ENCODE peak calls at places on chromosomes 4 and X, in seven cellular contexts. F is fibroblast of lung, M is endodermal cell, W is psoas muscle, V is AG04450, X is Panc1, E is spleen. I is an unnamed sample.

GRCh38 chr4:124055896-124056295 is 656.6 kb downstream of the ANKRD50 start:
- DNase-seq in M (no peak), X (no peak), W (no peak), F (peak; percentile 46), E (no peak), V (no peak), I (peak; percentile 23)

GRCh38 chr4:26028793-26029511 is 114.9 kb downstream of the SMIM20 start:
- DNase-seq in W (peak; percentile 83), V (peak; percentile 23), F (peak; percentile 57), M (peak; percentile 97), X (no peak), E (peak; percentile 94), I (peak; percentile 71)

GRCh38 chr4:182255421-182256190 is 12.4 kb downstream of the TENM3 start:
- DNase-seq in W (no peak), V (no peak), E (no peak), M (peak; percentile 57), X (no peak), F (no peak), I (no peak)

GRCh38 chr4:88320780-88321373 is 36.5 kb upstream of the PPM1K start:
- DNase-seq in W (no peak), E (peak; percentile 81), X (no peak), M (peak; percentile 78), F (peak; percentile 66), V (no peak), I (no peak)

GRCh38 chr4:121900132-121900983 is 30.1 kb upstream of the BBS7 start:
- DNase-seq in W (no peak), M (peak; percentile 85), F (peak; percentile 40), E (no peak), V (peak; percentile 36), X (peak; percentile 24), I (peak; percentile 73)

GRCh38 chr4:152436384-152436783 is 99.5 kb downstream of the FBXW7 start:
- DNase-seq in W (no peak), V (no peak), X (no peak), M (peak; percentile 63), E (no peak), F (no peak), I (no peak)

GRCh38 chr4:184361443-184361842 is 112.9 kb downstream of the IRF2 start:
- DNase-seq in W (no peak), M (no peak), F (peak; percentile 42), V (no peak), X (no peak), E (no peak), I (peak; percentile 80)

GRCh38 chr4:154049457-154050181 is 260.7 kb upstream of the SFRP2 start:
- DNase-seq in F (peak; percentile 53), V (no peak), W (no peak), X (no peak), M (peak; percentile 87), E (no peak), I (peak; percentile 61)

GRCh38 chrX:83535417-83536244 is 27.5 kb downstream of the POU3F4 start:
- DNase-seq in F (peak; percentile 12), V (no peak), W (no peak), X (no peak), E (no peak), M (no peak), I (no peak)

GRCh38 chr4:100103671-100104070 is 86.6 kb downstream of the DDIT4L start:
- DNase-seq in W (no peak), E (no peak), F (no peak), V (no peak), M (no peak), X (no peak), I (peak; percentile 18)
- H3K4me3 ChIP-seq in W (no peak overlapping the region), E (no peak overlapping the region), F (no peak overlapping the region), V (no peak overlapping the region), M (no peak overlapping the region), X (no peak overlapping the region), I (no peak overlapping the region)

GRCh38 chr4:159188646-159189045 is 85.8 kb downstream of the RAPGEF2 start:
- DNase-seq in W (no peak), X (no peak), V (no peak), F (no peak), M (no peak), E (no peak), I (no peak)

GRCh38 chr4:159193256-159193655 is 90.4 kb downstream of the RAPGEF2 start:
- DNase-seq in W (no peak), F (no peak), X (no peak), M (no peak), E (no peak), V (no peak), I (no peak)

GRCh38 chr4:159190646-159191045 is 87.8 kb downstream of the RAPGEF2 start:
- DNase-seq in E (no peak), M (no peak), F (no peak), V (no peak), W (no peak), X (no peak), I (no peak)

GRCh38 chr4:159195400-159195799 is 92.5 kb downstream of the RAPGEF2 start:
- DNase-seq in F (no peak), W (no peak), M (no peak), E (no peak), X (no peak), V (no peak), I (no peak)

GRCh38 chr4:159191989-159192388 is 89.1 kb downstream of the RAPGEF2 start:
- DNase-seq in F (peak; percentile 88), E (no peak), M (peak; percentile 62), W (no peak), X (no peak), V (no peak), I (peak; percentile 88)
- TF ChIP-seq CTCF in F (peak; percentile 58), E (no peak), M (peak; percentile 80), W (peak; percentile 23), X (peak; percentile 50), V (peak; percentile 54), I (peak; percentile 65)

GRCh38 chr4:78552398-78553396 is 1.1 kb downstream of the ANXA3 start:
- DNase-seq in M (peak; percentile 88), E (no peak), V (no peak), F (peak; percentile 78), W (no peak), X (no peak), I (no peak)
- H3K4me3 ChIP-seq in M (peak overlapping the region; percentile 81), E (no peak overlapping the region), V (no peak overlapping the region), F (no peak overlapping the region), W (peak overlapping the region; percentile 72), X (peak overlapping the region; percentile 43), I (peak overlapping the region; percentile 47)

DNA sequence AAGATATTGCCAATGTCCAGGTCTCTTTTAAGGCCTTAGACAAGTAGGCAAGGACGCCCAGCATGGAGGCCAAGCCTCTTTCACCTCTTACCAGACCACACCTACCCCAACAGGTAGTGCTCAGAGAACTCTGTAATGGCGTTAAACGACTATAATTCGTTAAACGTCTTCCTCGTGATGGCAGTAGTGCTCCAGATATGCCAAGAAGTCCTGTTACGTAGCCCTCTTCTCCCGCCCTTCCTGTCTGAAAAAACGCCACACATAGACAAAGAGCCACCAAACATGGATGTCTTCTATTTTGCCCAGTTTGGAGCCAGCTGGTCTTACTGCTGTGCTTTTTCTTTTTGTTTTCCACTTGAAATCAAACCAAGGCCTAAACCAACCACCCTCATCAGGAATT is 190.7 kb downstream of the OR13H1 start:
- DNase-seq in W (peak; percentile 71), V (no peak), E (no peak), M (no peak), F (peak; percentile 61), X (peak; percentile 77), I (no peak)
- TF ChIP-seq CTCF in W (peak; percentile 40), V (no peak), E (peak; percentile 74), M (no peak), F (no peak), X (peak; percentile 17), I (no peak)

DNA sequence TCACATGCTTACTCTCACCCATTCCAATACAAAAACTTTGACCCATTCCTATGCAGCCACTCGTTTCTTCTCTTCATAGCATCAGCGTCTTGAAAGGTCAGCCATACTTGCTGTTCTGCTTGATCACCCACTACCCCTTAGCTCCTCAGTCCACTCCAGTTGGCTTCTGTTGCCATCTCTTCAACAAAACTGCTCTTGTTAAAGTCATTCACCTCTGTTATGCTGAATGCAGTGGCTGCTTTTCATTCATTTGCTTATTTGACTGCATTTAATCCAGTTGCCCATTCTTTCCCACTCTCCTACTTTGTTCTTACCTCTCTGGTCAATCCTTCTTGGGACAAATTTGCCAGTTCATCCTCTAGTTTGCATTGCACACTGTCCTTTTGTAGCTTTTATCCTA is 24.9 kb downstream of the CEP135 start:
- DNase-seq in V (no peak), E (no peak), W (no peak), X (no peak), M (no peak), F (no peak), I (no peak)
- H3K4me3 ChIP-seq in V (no peak overlapping the region), E (no peak overlapping the region), W (no peak overlapping the region), X (no peak overlapping the region), M (no peak overlapping the region), F (no peak overlapping the region), I (no peak overlapping the region)

GRCh38 chrX:57282568-57282967 is 3.9 kb upstream of the FAAH2 start:
- DNase-seq in M (no peak), V (no peak), F (no peak), W (no peak), E (no peak), X (no peak), I (no peak)
- TF ChIP-seq CTCF in M (peak; percentile 34), V (no peak), F (no peak), W (no peak), E (no peak), X (peak; percentile 23), I (no peak)

GRCh38 chrX:21974011-21974385 is 33.5 kb downstream of the SMS start:
- DNase-seq in W (no peak), F (peak; percentile 46), X (no peak), V (no peak), E (no peak), M (no peak), I (no peak)
- H3K4me3 ChIP-seq in W (no peak overlapping the region), F (no peak overlapping the region), X (no peak overlapping the region), V (no peak overlapping the region), E (no peak overlapping the region), M (no peak overlapping the region), I (no peak overlapping the region)

GRCh38 chrX:19190902-19191301 is 68.6 kb upstream of the ADGRG2 start:
- DNase-seq in W (no peak), X (no peak), F (no peak), E (no peak), M (no peak), V (no peak), I (no peak)

GRCh38 chrX:19198448-19198847 is 76.2 kb upstream of the ADGRG2 start:
- DNase-seq in F (peak; percentile 16), V (no peak), M (no peak), W (no peak), E (no peak), X (no peak), I (no peak)

GRCh38 chrX:19194285-19195242 is 72.3 kb upstream of the ADGRG2 start:
- DNase-seq in V (no peak), W (no peak), F (no peak), M (no peak), X (no peak), E (no peak), I (no peak)

GRCh38 chrX:19195243-19195610 is 73.0 kb upstream of the ADGRG2 start:
- DNase-seq in F (no peak), M (no peak), X (no peak), V (no peak), W (no peak), E (no peak), I (no peak)

GRCh38 chrX:19193584-19193983 is 71.3 kb upstream of the ADGRG2 start:
- DNase-seq in F (no peak), V (no peak), E (no peak), W (no peak), X (no peak), M (no peak), I (no peak)
- TF ChIP-seq CTCF in F (no peak), V (no peak), E (no peak), W (no peak), X (no peak), M (peak; percentile 36), I (no peak)

GRCh38 chrX:129981207-129981553 is 1.3 kb upstream of the BCORL1 start:
- DNase-seq in X (no peak), M (no peak), V (no peak), E (no peak), F (no peak), W (no peak), I (no peak)
- H3K4me3 ChIP-seq in X (no peak overlapping the region), M (peak overlapping the region; percentile 75), V (peak overlapping the region; percentile 59), E (peak overlapping the region; percentile 43), F (peak overlapping the region; percentile 72), W (no peak overlapping the region), I (peak overlapping the region; percentile 55)